ENCODE peak calls at places on chromosomes 6 and 20, in eight cellular contexts. O is NCI-H1417; Y is WTC11; X is stomach; I is aorta; P is Right ventricle myocardium superior; N is activated CD4-positive, CD25-positive, alpha-beta regulatory T cell; F is effector CD8-positive, alpha-beta T cell. V is an unnamed sample.

GRCh38 chr6:120378582-120379220 is 955.6 kb downstream of the TBC1D32 start:
- DNase-seq in O (peak; percentile 65), Y (no peak), X (no peak), I (no peak), P (no peak), N (no peak), F (no peak), V (no peak)

GRCh38 chr6:33692760-33693158 is 18.7 kb downstream of the UQCC2 start:
- DNase-seq in O (no peak), Y (no peak), X (peak; percentile 51), I (peak; percentile 74), P (peak; percentile 67), N (no peak), F (peak; percentile 7), V (no peak)

GRCh38 chr6:55882731-55883595 is 7.6 kb upstream of the BMP5 start:
- DNase-seq in O (no peak), Y (no peak), X (no peak), I (no peak), P (no peak), N (no peak), F (no peak), V (no peak)

GRCh38 chr6:118935331-118935668 is 341 bp upstream of the MCM9 start:
- DNase-seq in O (no peak), Y (no peak), X (no peak), I (no peak), P (no peak), N (no peak), F (no peak), V (no peak)

GRCh38 chr6:162099685-162100084 is 627.9 kb downstream of the PRKN start:
- DNase-seq in O (no peak), Y (no peak), X (no peak), I (peak; percentile 77), P (no peak), N (no peak), F (no peak), V (no peak)

GRCh38 chr20:32966382-32966781 is 37.9 kb downstream of the SUN5 start:
- DNase-seq in O (no peak), Y (no peak), X (peak; percentile 18), I (no peak), P (no peak), N (no peak), F (no peak), V (peak; percentile 25)

GRCh38 chr6:110528051-110528929 is 51.9 kb upstream of the SLC22A16 start:
- DNase-seq in O (peak; percentile 82), Y (peak; percentile 33), X (peak; percentile 54), I (no peak), P (no peak), N (no peak), F (peak; percentile 1), V (peak; percentile 54)

GRCh38 chr6:128822271-128822670 is 60.7 kb upstream of the LAMA2 start:
- DNase-seq in O (no peak), Y (no peak), X (no peak), I (peak; percentile 44), P (peak; percentile 53), N (no peak), F (no peak), V (no peak)

GRCh38 chr6:22141271-22141745 is 155.5 kb downstream of the PRL start:
- DNase-seq in O (peak; percentile 90), Y (no peak), X (no peak), I (no peak), P (no peak), N (no peak), F (no peak), V (no peak)

GRCh38 chr6:72084992-72085569 is 198.7 kb downstream of the RIMS1 start:
- DNase-seq in O (peak; percentile 55), Y (no peak), X (no peak), I (no peak), P (no peak), N (no peak), F (no peak), V (no peak)

GRCh38 chr6:23180504-23181293 is 611.3 kb downstream of the HDGFL1 start:
- DNase-seq in O (peak; percentile 95), Y (no peak), X (peak; percentile 53), I (no peak), P (peak; percentile 77), N (no peak), F (no peak), V (peak; percentile 47)

GRCh38 chr6:25449774-25450173 is 170.6 kb downstream of the CARMIL1 start:
- DNase-seq in O (peak; percentile 91), Y (peak; percentile 57), X (no peak), I (no peak), P (no peak), N (no peak), F (no peak), V (no peak)

GRCh38 chr6:46888578-46888977 is 33.2 kb downstream of the ADGRF5 start:
- DNase-seq in O (no peak), Y (no peak), X (no peak), I (no peak), P (no peak), N (no peak), F (no peak), V (no peak)

GRCh38 chr20:40006168-40006860 is 682.7 kb downstream of the MAFB start:
- DNase-seq in O (peak; percentile 29), Y (no peak), X (no peak), I (no peak), P (no peak), N (no peak), F (no peak), V (no peak)

GRCh38 chr6:157813191-157813590 is 9.9 kb upstream of the SNX9 start:
- DNase-seq in O (no peak), Y (no peak), X (no peak), I (peak; percentile 74), P (peak; percentile 60), N (no peak), F (no peak), V (no peak)

GRCh38 chr6:25960689-25961088 is 1.9 kb upstream of the TRIM38 start:
- DNase-seq in O (no peak), Y (no peak), X (no peak), I (no peak), P (no peak), N (no peak), F (no peak), V (no peak)

GRCh38 chr6:105943514-105943913 is 142.6 kb upstream of the PRDM1 start:
- DNase-seq in O (no peak), Y (no peak), X (no peak), I (no peak), P (no peak), N (no peak), F (no peak), V (no peak)

GRCh38 chr20:44390280-44390679 is 34.8 kb downstream of the HNF4A start:
- DNase-seq in O (no peak), Y (no peak), X (no peak), I (no peak), P (no peak), N (no peak), F (no peak), V (no peak)

GRCh38 chr6:21392177-21392576 is 201.4 kb upstream of the SOX4 start:
- DNase-seq in O (no peak), Y (no peak), X (no peak), I (no peak), P (no peak), N (no peak), F (no peak), V (no peak)

GRCh38 chr6:57173056-57173885 is 1.1 kb downstream of the BAG2 start:
- DNase-seq in O (peak; percentile 63), Y (no peak), X (no peak), I (no peak), P (no peak), N (no peak), F (no peak), V (no peak)

GRCh38 chr20:39136145-39136544 is 174.0 kb downstream of the DHX35 start:
- DNase-seq in O (no peak), Y (no peak), X (no peak), I (no peak), P (no peak), N (no peak), F (no peak), V (no peak)

GRCh38 chr6:149102324-149102723 is 215.2 kb upstream of the TAB2 start:
- DNase-seq in O (no peak), Y (no peak), X (no peak), I (no peak), P (no peak), N (no peak), F (no peak), V (no peak)

GRCh38 chr6:90087103-90087833 is 193.0 kb downstream of the GJA10 start:
- DNase-seq in O (no peak), Y (no peak), X (no peak), I (no peak), P (no peak), N (no peak), F (no peak), V (no peak)

GRCh38 chr6:52152692-52153091 is 33.5 kb upstream of the IL17A start:
- DNase-seq in O (no peak), Y (no peak), X (no peak), I (no peak), P (no peak), N (no peak), F (no peak), V (no peak)

GRCh38 chr20:10558635-10559187 is 115.1 kb downstream of the JAG1 start:
- DNase-seq in O (no peak), Y (no peak), X (no peak), I (no peak), P (no peak), N (no peak), F (no peak), V (no peak)

GRCh38 chr20:49717693-49718092 is 4.0 kb upstream of the B4GALT5 start:
- DNase-seq in O (no peak), Y (no peak), X (no peak), I (no peak), P (no peak), N (no peak), F (no peak), V (no peak)

GRCh38 chr6:26125015-26125690 is 37.9 kb downstream of the HFE start:
- DNase-seq in O (peak; percentile 54), Y (no peak), X (peak; percentile 41), I (peak; percentile 56), P (peak; percentile 49), N (no peak), F (no peak), V (no peak)

GRCh38 chr6:3960754-3961361 is 111.7 kb downstream of the FAM50B start:
- DNase-seq in O (no peak), Y (no peak), X (no peak), I (no peak), P (no peak), N (no peak), F (no peak), V (no peak)

GRCh38 chr6:127185410-127185809 is 66.9 kb downstream of the RSPO3 start:
- DNase-seq in O (no peak), Y (no peak), X (no peak), I (no peak), P (no peak), N (no peak), F (no peak), V (no peak)

GRCh38 chr6:1313364-1313754 is 1.5 kb downstream of the FOXQ1 start:
- DNase-seq in O (no peak), Y (no peak), X (no peak), I (no peak), P (no peak), N (no peak), F (no peak), V (no peak)

GRCh38 chr6:34491091-34491430 is 25.2 kb downstream of the PACSIN1 start:
- DNase-seq in O (peak; percentile 90), Y (no peak), X (no peak), I (no peak), P (no peak), N (no peak), F (no peak), V (no peak)

GRCh38 chr6:125745281-125746018 is 4.0 kb upstream of the HEY2 start:
- DNase-seq in O (peak; percentile 37), Y (peak; percentile 52), X (no peak), I (no peak), P (peak; percentile 39), N (no peak), F (no peak), V (no peak)

GRCh38 chr6:13384506-13384905 is 56.2 kb upstream of the TBC1D7 start:
- DNase-seq in O (no peak), Y (no peak), X (no peak), I (no peak), P (no peak), N (no peak), F (no peak), V (no peak)